ENCODE peak calls at places on chromosomes 13 and 19, in nine cellular contexts. One of them, this sample, is unnamed.

GRCh38 chr19:13884726-13885591 is 8.0 kb downstream of the NANOS3 start:
- DNase-seq in thyroid gland: peak
- DNase-seq in gastrocnemius medialis: no peak
- DNase-seq in astrocyte of the cerebellum: no peak
- DNase-seq in cardiac fibroblast: no peak
- DNase-seq in Caco-2: no peak
- DNase-seq in fibroblast of lung: no peak
- DNase-seq in activated B cell treated with CpG ODN at 0.5 μM for 24 hours: no peak
- DNase-seq in heart right ventricle: no peak
- DNase-seq in this sample: no peak

GRCh38 chr13:95684463-95684862 is 7.5 kb downstream of the DNAJC3 start:
- DNase-seq in cardiac fibroblast: no peak
- DNase-seq in heart right ventricle: no peak
- DNase-seq in fibroblast of lung: no peak
- DNase-seq in thyroid gland: no peak
- DNase-seq in astrocyte of the cerebellum: no peak
- DNase-seq in activated B cell treated with CpG ODN at 0.5 μM for 24 hours: no peak
- DNase-seq in gastrocnemius medialis: no peak
- DNase-seq in Caco-2: no peak
- DNase-seq in this sample: no peak

GRCh38 chr19:46251415-46251814 is 21.9 kb downstream of the IGFL1 start:
- DNase-seq in heart right ventricle: no peak
- DNase-seq in activated B cell treated with CpG ODN at 0.5 μM for 24 hours: no peak
- DNase-seq in fibroblast of lung: no peak
- DNase-seq in cardiac fibroblast: no peak
- DNase-seq in thyroid gland: no peak
- DNase-seq in astrocyte of the cerebellum: no peak
- DNase-seq in Caco-2: no peak
- DNase-seq in gastrocnemius medialis: no peak
- DNase-seq in this sample: no peak

GRCh38 chr13:45196622-45197021 is 4.2 kb downstream of the KCTD4 start:
- DNase-seq in astrocyte of the cerebellum: no peak
- DNase-seq in cardiac fibroblast: peak
- DNase-seq in Caco-2: no peak
- DNase-seq in gastrocnemius medialis: no peak
- DNase-seq in thyroid gland: no peak
- DNase-seq in activated B cell treated with CpG ODN at 0.5 μM for 24 hours: no peak
- DNase-seq in heart right ventricle: no peak
- DNase-seq in fibroblast of lung: no peak
- DNase-seq in this sample: no peak

GRCh38 chr13:46575321-46575721 is 22.4 kb downstream of the LRCH1 start:
- DNase-seq in heart right ventricle: no peak
- DNase-seq in cardiac fibroblast: peak
- DNase-seq in fibroblast of lung: peak
- DNase-seq in activated B cell treated with CpG ODN at 0.5 μM for 24 hours: no peak
- DNase-seq in gastrocnemius medialis: no peak
- DNase-seq in thyroid gland: no peak
- DNase-seq in Caco-2: no peak
- DNase-seq in astrocyte of the cerebellum: no peak
- DNase-seq in this sample: no peak

GRCh38 chr19:49570997-49571676 is 9.2 kb downstream of the NOSIP start:
- DNase-seq in activated B cell treated with CpG ODN at 0.5 μM for 24 hours: no peak
- DNase-seq in cardiac fibroblast: no peak
- DNase-seq in gastrocnemius medialis: no peak
- DNase-seq in astrocyte of the cerebellum: no peak
- DNase-seq in thyroid gland: no peak
- DNase-seq in heart right ventricle: no peak
- DNase-seq in Caco-2: peak
- DNase-seq in fibroblast of lung: no peak
- DNase-seq in this sample: no peak

GRCh38 chr19:39924952-39925351 is 9.5 kb downstream of the FCGBP start:
- DNase-seq in thyroid gland: no peak
- DNase-seq in gastrocnemius medialis: no peak
- DNase-seq in Caco-2: no peak
- DNase-seq in fibroblast of lung: no peak
- DNase-seq in cardiac fibroblast: no peak
- DNase-seq in heart right ventricle: no peak
- DNase-seq in astrocyte of the cerebellum: no peak
- DNase-seq in activated B cell treated with CpG ODN at 0.5 μM for 24 hours: no peak
- DNase-seq in this sample: no peak

GRCh38 chr19:40474737-40475136 is 7.9 kb downstream of the SPTBN4 start:
- DNase-seq in gastrocnemius medialis: no peak
- DNase-seq in cardiac fibroblast: no peak
- DNase-seq in activated B cell treated with CpG ODN at 0.5 μM for 24 hours: no peak
- DNase-seq in thyroid gland: no peak
- DNase-seq in Caco-2: no peak
- DNase-seq in astrocyte of the cerebellum: no peak
- DNase-seq in fibroblast of lung: no peak
- DNase-seq in heart right ventricle: no peak
- DNase-seq in this sample: no peak

GRCh38 chr19:44624840-44625354 is 11.5 kb downstream of the IGSF23 start:
- DNase-seq in activated B cell treated with CpG ODN at 0.5 μM for 24 hours: no peak
- DNase-seq in gastrocnemius medialis: no peak
- DNase-seq in thyroid gland: no peak
- DNase-seq in Caco-2: no peak
- DNase-seq in fibroblast of lung: no peak
- DNase-seq in cardiac fibroblast: no peak
- DNase-seq in astrocyte of the cerebellum: no peak
- DNase-seq in heart right ventricle: no peak
- DNase-seq in this sample: no peak

GRCh38 chr19:10748924-10749434 is 31.1 kb downstream of the DNM2 start:
- DNase-seq in gastrocnemius medialis: no peak
- DNase-seq in thyroid gland: peak
- DNase-seq in Caco-2: no peak
- DNase-seq in fibroblast of lung: no peak
- DNase-seq in cardiac fibroblast: peak
- DNase-seq in heart right ventricle: no peak
- DNase-seq in astrocyte of the cerebellum: no peak
- DNase-seq in activated B cell treated with CpG ODN at 0.5 μM for 24 hours: no peak
- DNase-seq in this sample: no peak

GRCh38 chr19:21110183-21110582 is 28.2 kb downstream of the ZNF714 start:
- DNase-seq in cardiac fibroblast: no peak
- DNase-seq in thyroid gland: no peak
- DNase-seq in fibroblast of lung: no peak
- DNase-seq in Caco-2: no peak
- DNase-seq in gastrocnemius medialis: no peak
- DNase-seq in activated B cell treated with CpG ODN at 0.5 μM for 24 hours: no peak
- DNase-seq in astrocyte of the cerebellum: no peak
- DNase-seq in heart right ventricle: no peak
- DNase-seq in this sample: no peak

GRCh38 chr13:45799451-45799850 is 52.1 kb downstream of the SIAH3 start:
- DNase-seq in activated B cell treated with CpG ODN at 0.5 μM for 24 hours: no peak
- DNase-seq in fibroblast of lung: no peak
- DNase-seq in cardiac fibroblast: peak
- DNase-seq in astrocyte of the cerebellum: no peak
- DNase-seq in Caco-2: no peak
- DNase-seq in thyroid gland: no peak
- DNase-seq in gastrocnemius medialis: no peak
- DNase-seq in heart right ventricle: no peak
- DNase-seq in this sample: peak

GRCh38 chr13:42478531-42479156 is 95.3 kb upstream of the TNFSF11 start:
- DNase-seq in Caco-2: no peak
- DNase-seq in activated B cell treated with CpG ODN at 0.5 μM for 24 hours: no peak
- DNase-seq in cardiac fibroblast: peak
- DNase-seq in thyroid gland: no peak
- DNase-seq in heart right ventricle: no peak
- DNase-seq in fibroblast of lung: peak
- DNase-seq in astrocyte of the cerebellum: peak
- DNase-seq in gastrocnemius medialis: no peak
- DNase-seq in this sample: no peak

GRCh38 chr13:80173224-80173623 is 167.7 kb downstream of the SPRY2 start:
- DNase-seq in astrocyte of the cerebellum: no peak
- DNase-seq in fibroblast of lung: no peak
- DNase-seq in Caco-2: no peak
- DNase-seq in cardiac fibroblast: no peak
- DNase-seq in heart right ventricle: peak
- DNase-seq in gastrocnemius medialis: peak
- DNase-seq in thyroid gland: no peak
- DNase-seq in activated B cell treated with CpG ODN at 0.5 μM for 24 hours: no peak
- DNase-seq in this sample: no peak

GRCh38 chr13:110965038-110965754 is 50.3 kb upstream of the ANKRD10 start:
- DNase-seq in cardiac fibroblast: peak
- DNase-seq in thyroid gland: no peak
- DNase-seq in Caco-2: no peak
- DNase-seq in gastrocnemius medialis: no peak
- DNase-seq in heart right ventricle: no peak
- DNase-seq in activated B cell treated with CpG ODN at 0.5 μM for 24 hours: no peak
- DNase-seq in fibroblast of lung: peak
- DNase-seq in astrocyte of the cerebellum: no peak
- DNase-seq in this sample: no peak

GRCh38 chr13:51341804-51342203 is 2.3 kb downstream of the SERPINE3 start:
- DNase-seq in thyroid gland: no peak
- DNase-seq in fibroblast of lung: no peak
- DNase-seq in Caco-2: no peak
- DNase-seq in heart right ventricle: no peak
- DNase-seq in gastrocnemius medialis: no peak
- DNase-seq in activated B cell treated with CpG ODN at 0.5 μM for 24 hours: no peak
- DNase-seq in cardiac fibroblast: no peak
- DNase-seq in astrocyte of the cerebellum: no peak
- DNase-seq in this sample: no peak

GRCh38 chr13:29935309-29935981 is 85.0 kb upstream of the UBL3 start:
- DNase-seq in thyroid gland: no peak
- DNase-seq in fibroblast of lung: no peak
- DNase-seq in gastrocnemius medialis: no peak
- DNase-seq in cardiac fibroblast: no peak
- DNase-seq in activated B cell treated with CpG ODN at 0.5 μM for 24 hours: no peak
- DNase-seq in astrocyte of the cerebellum: no peak
- DNase-seq in heart right ventricle: no peak
- DNase-seq in Caco-2: no peak
- DNase-seq in this sample: no peak

GRCh38 chr13:31014461-31014860 is 82.0 kb downstream of the TEX26 start:
- DNase-seq in fibroblast of lung: no peak
- DNase-seq in astrocyte of the cerebellum: no peak
- DNase-seq in thyroid gland: no peak
- DNase-seq in gastrocnemius medialis: no peak
- DNase-seq in cardiac fibroblast: no peak
- DNase-seq in heart right ventricle: no peak
- DNase-seq in Caco-2: no peak
- DNase-seq in activated B cell treated with CpG ODN at 0.5 μM for 24 hours: no peak
- DNase-seq in this sample: no peak

GRCh38 chr19:14091086-14091884 is 734 bp upstream of the SAMD1 start:
- DNase-seq in Caco-2: peak
- DNase-seq in astrocyte of the cerebellum: no peak
- DNase-seq in thyroid gland: peak
- DNase-seq in heart right ventricle: peak
- DNase-seq in activated B cell treated with CpG ODN at 0.5 μM for 24 hours: peak
- DNase-seq in fibroblast of lung: peak
- DNase-seq in gastrocnemius medialis: no peak
- DNase-seq in cardiac fibroblast: peak
- DNase-seq in this sample: no peak

GRCh38 chr19:18700501-18701249 is 17.2 kb downstream of the CRTC1 start:
- DNase-seq in astrocyte of the cerebellum: no peak
- DNase-seq in Caco-2: no peak
- DNase-seq in gastrocnemius medialis: peak
- DNase-seq in heart right ventricle: peak
- DNase-seq in activated B cell treated with CpG ODN at 0.5 μM for 24 hours: peak
- DNase-seq in cardiac fibroblast: peak
- DNase-seq in thyroid gland: peak
- DNase-seq in fibroblast of lung: peak
- DNase-seq in this sample: no peak

GRCh38 chr19:42065051-42065450 is 5.0 kb downstream of the GRIK5 start:
- DNase-seq in astrocyte of the cerebellum: no peak
- DNase-seq in cardiac fibroblast: no peak
- DNase-seq in heart right ventricle: no peak
- DNase-seq in fibroblast of lung: no peak
- DNase-seq in thyroid gland: no peak
- DNase-seq in Caco-2: no peak
- DNase-seq in activated B cell treated with CpG ODN at 0.5 μM for 24 hours: no peak
- DNase-seq in gastrocnemius medialis: no peak
- DNase-seq in this sample: no peak

GRCh38 chr19:50725932-50726230 is 2.7 kb downstream of the CLEC11A start:
- DNase-seq in activated B cell treated with CpG ODN at 0.5 μM for 24 hours: no peak
- DNase-seq in fibroblast of lung: no peak
- DNase-seq in thyroid gland: no peak
- DNase-seq in Caco-2: no peak
- DNase-seq in gastrocnemius medialis: no peak
- DNase-seq in heart right ventricle: no peak
- DNase-seq in astrocyte of the cerebellum: no peak
- DNase-seq in cardiac fibroblast: no peak
- DNase-seq in this sample: no peak

GRCh38 chr13:113564331-113565023 is 20.1 kb upstream of the TFDP1 start:
- DNase-seq in Caco-2: peak
- DNase-seq in activated B cell treated with CpG ODN at 0.5 μM for 24 hours: no peak
- DNase-seq in cardiac fibroblast: no peak
- DNase-seq in thyroid gland: no peak
- DNase-seq in astrocyte of the cerebellum: no peak
- DNase-seq in fibroblast of lung: no peak
- DNase-seq in heart right ventricle: no peak
- DNase-seq in gastrocnemius medialis: no peak
- DNase-seq in this sample: peak
- TF ChIP-seq CTCF in Caco-2: no peak
- TF ChIP-seq CTCF in activated B cell treated with CpG ODN at 0.5 μM for 24 hours: no peak
- TF ChIP-seq CTCF in cardiac fibroblast: no peak
- TF ChIP-seq CTCF in thyroid gland: no peak
- TF ChIP-seq CTCF in astrocyte of the cerebellum: no peak
- TF ChIP-seq CTCF in fibroblast of lung: no peak
- TF ChIP-seq CTCF in heart right ventricle: no peak
- TF ChIP-seq CTCF in gastrocnemius medialis: no peak
- TF ChIP-seq CTCF in this sample: no peak

GRCh38 chr13:24275041-24275440 is 34.3 kb upstream of the C1QTNF9 start:
- DNase-seq in fibroblast of lung: no peak
- DNase-seq in Caco-2: no peak
- DNase-seq in heart right ventricle: no peak
- DNase-seq in astrocyte of the cerebellum: no peak
- DNase-seq in gastrocnemius medialis: no peak
- DNase-seq in activated B cell treated with CpG ODN at 0.5 μM for 24 hours: no peak
- DNase-seq in cardiac fibroblast: no peak
- DNase-seq in thyroid gland: no peak
- DNase-seq in this sample: no peak
- TF ChIP-seq CTCF in fibroblast of lung: no peak
- TF ChIP-seq CTCF in Caco-2: no peak
- TF ChIP-seq CTCF in heart right ventricle: no peak
- TF ChIP-seq CTCF in astrocyte of the cerebellum: no peak
- TF ChIP-seq CTCF in gastrocnemius medialis: no peak
- TF ChIP-seq CTCF in activated B cell treated with CpG ODN at 0.5 μM for 24 hours: no peak
- TF ChIP-seq CTCF in cardiac fibroblast: no peak
- TF ChIP-seq CTCF in thyroid gland: no peak
- TF ChIP-seq CTCF in this sample: no peak

GRCh38 chr13:66994097-66994496 is 236.0 kb downstream of the PCDH9 start:
- DNase-seq in Caco-2: peak
- DNase-seq in astrocyte of the cerebellum: peak
- DNase-seq in fibroblast of lung: peak
- DNase-seq in activated B cell treated with CpG ODN at 0.5 μM for 24 hours: peak
- DNase-seq in cardiac fibroblast: peak
- DNase-seq in gastrocnemius medialis: no peak
- DNase-seq in heart right ventricle: peak
- DNase-seq in thyroid gland: peak
- DNase-seq in this sample: peak
- TF ChIP-seq CTCF in Caco-2: no peak
- TF ChIP-seq CTCF in astrocyte of the cerebellum: peak
- TF ChIP-seq CTCF in fibroblast of lung: peak
- TF ChIP-seq CTCF in activated B cell treated with CpG ODN at 0.5 μM for 24 hours: no peak
- TF ChIP-seq CTCF in cardiac fibroblast: peak
- TF ChIP-seq CTCF in gastrocnemius medialis: no peak
- TF ChIP-seq CTCF in heart right ventricle: peak
- TF ChIP-seq CTCF in thyroid gland: peak
- TF ChIP-seq CTCF in this sample: peak

DNA sequence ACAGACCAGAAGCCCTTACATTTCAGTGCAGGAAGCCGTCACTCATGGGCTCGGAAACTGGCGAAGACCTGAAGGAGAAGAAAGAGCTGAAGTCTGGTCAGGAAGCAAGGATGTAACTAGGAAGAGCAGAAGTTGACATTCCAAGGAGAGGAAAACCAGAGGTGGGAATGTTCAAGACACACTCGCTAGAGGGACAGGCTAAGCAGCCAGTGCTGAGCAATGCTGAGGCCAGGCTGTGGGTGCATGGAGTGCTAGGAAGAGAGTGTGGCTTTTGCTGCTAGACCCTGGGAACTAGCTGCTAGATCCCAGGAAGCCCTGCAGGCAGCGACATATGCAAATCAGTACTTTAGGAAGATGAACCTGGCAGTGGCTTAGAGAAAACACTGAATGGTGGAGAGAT is 12.1 kb upstream of the URAD start:
- DNase-seq in thyroid gland: no peak
- DNase-seq in astrocyte of the cerebellum: no peak
- DNase-seq in activated B cell treated with CpG ODN at 0.5 μM for 24 hours: no peak
- DNase-seq in Caco-2: no peak
- DNase-seq in gastrocnemius medialis: no peak
- DNase-seq in heart right ventricle: no peak
- DNase-seq in cardiac fibroblast: no peak
- DNase-seq in fibroblast of lung: no peak
- DNase-seq in this sample: no peak
- TF ChIP-seq CTCF in thyroid gland: no peak
- TF ChIP-seq CTCF in astrocyte of the cerebellum: no peak
- TF ChIP-seq CTCF in activated B cell treated with CpG ODN at 0.5 μM for 24 hours: no peak
- TF ChIP-seq CTCF in Caco-2: no peak
- TF ChIP-seq CTCF in gastrocnemius medialis: no peak
- TF ChIP-seq CTCF in heart right ventricle: no peak
- TF ChIP-seq CTCF in cardiac fibroblast: no peak
- TF ChIP-seq CTCF in fibroblast of lung: no peak
- TF ChIP-seq CTCF in this sample: no peak

This sample was measured in type B pancreatic cell.